ENCODE peak calls at places on chromosomes 2 and 18, in nine cellular contexts. O, L, W, G, M, N, U, E and X are unnamed samples.

GRCh38 chr2:186098821-186099220 is 360.2 kb downstream of the FSIP2 start:
- DNase-seq in O (peak), L (no peak), W (no peak), G (no peak), M (no peak), N (no peak), U (no peak), E (no peak), X (no peak)

GRCh38 chr2:9975805-9976447 is 24.4 kb downstream of the GRHL1 start:
- DNase-seq in O (peak), L (no peak), W (peak), G (peak), M (no peak), N (no peak), U (no peak), E (no peak), X (peak)

GRCh38 chr2:30761226-30761625 is 46.0 kb downstream of the CAPN13 start:
- DNase-seq in O (no peak), L (no peak), W (no peak), G (no peak), M (no peak), N (no peak), U (no peak), E (no peak), X (no peak)

GRCh38 chr2:174035981-174036742 is 71.0 kb upstream of the SP3 start:
- DNase-seq in O (peak), L (no peak), W (no peak), G (no peak), M (no peak), N (no peak), U (no peak), E (no peak), X (no peak)

GRCh38 chr2:20190862-20191713 is 33.8 kb downstream of the SDC1 start:
- DNase-seq in O (no peak), L (no peak), W (no peak), G (no peak), M (no peak), N (no peak), U (no peak), E (no peak), X (peak)

GRCh38 chr2:161004379-161004778 is 155.8 kb upstream of the TANK start:
- DNase-seq in O (peak), L (no peak), W (no peak), G (no peak), M (no peak), N (no peak), U (no peak), E (no peak), X (no peak)

GRCh38 chr2:23584054-23584745 is 199.2 kb downstream of the KLHL29 start:
- DNase-seq in O (no peak), L (no peak), W (no peak), G (no peak), M (peak), N (no peak), U (no peak), E (no peak), X (no peak)

GRCh38 chr2:79971807-79972206 is 332.7 kb downstream of the LRRTM1 start:
- DNase-seq in O (no peak), L (no peak), W (no peak), G (no peak), M (no peak), N (no peak), U (no peak), E (no peak), X (no peak)

GRCh38 chr18:24734058-24734457 is 273.6 kb downstream of the HRH4 start:
- DNase-seq in O (no peak), L (no peak), W (no peak), G (no peak), M (peak), N (no peak), U (peak), E (no peak), X (no peak)

GRCh38 chr2:223465793-223466192 is 136.4 kb downstream of the SCG2 start:
- DNase-seq in O (peak), L (peak), W (peak), G (no peak), M (no peak), N (no peak), U (peak), E (peak), X (no peak)

GRCh38 chr18:10590412-10590811 is 64.6 kb downstream of the NAPG start:
- DNase-seq in O (no peak), L (no peak), W (no peak), G (no peak), M (no peak), N (no peak), U (no peak), E (no peak), X (no peak)

GRCh38 chr2:98458207-98458606 is 13.5 kb downstream of the INPP4A start:
- DNase-seq in O (peak), L (no peak), W (no peak), G (peak), M (no peak), N (no peak), U (no peak), E (no peak), X (no peak)

GRCh38 chr2:22826658-22827165 is 558.3 kb upstream of the KLHL29 start:
- DNase-seq in O (no peak), L (no peak), W (no peak), G (no peak), M (no peak), N (no peak), U (no peak), E (no peak), X (no peak)

GRCh38 chr2:31168291-31168690 is 30.1 kb upstream of the GALNT14 start:
- DNase-seq in O (no peak), L (no peak), W (no peak), G (no peak), M (no peak), N (no peak), U (no peak), E (no peak), X (no peak)

GRCh38 chr2:12796617-12797016 is 79.9 kb downstream of the TRIB2 start:
- DNase-seq in O (no peak), L (no peak), W (no peak), G (no peak), M (no peak), N (no peak), U (peak), E (no peak), X (no peak)

GRCh38 chr18:3861495-3861894 is 411.5 kb downstream of the TGIF1 start:
- DNase-seq in O (no peak), L (no peak), W (no peak), G (no peak), M (no peak), N (no peak), U (no peak), E (no peak), X (no peak)

GRCh38 chr2:189002079-189002478 is 27.9 kb downstream of the COL3A1 start:
- DNase-seq in O (peak), L (no peak), W (no peak), G (no peak), M (no peak), N (no peak), U (no peak), E (no peak), X (no peak)